ENCODE peak calls at places on chromosomes 7 and 10, in four cellular contexts. C is IMR-90, Z is Peyer's patch, M is B cell. P is an unnamed sample.

GRCh38 chr10:90674927-90675326 is 182.9 kb downstream of the HTR7 start:
- DNase-seq in M (no peak), C (peak), Z (no peak), P (no peak)

GRCh38 chr7:104960741-104961479 is 53.1 kb upstream of the KMT2E start:
- DNase-seq in Z (no peak), C (no peak), M (no peak), P (no peak)

GRCh38 chr10:71203124-71203523 is 9.2 kb upstream of the UNC5B start:
- DNase-seq in C (no peak), M (no peak), Z (no peak), P (no peak)

GRCh38 chr10:97042081-97042480 is 143.7 kb downstream of the SLIT1 start:
- DNase-seq in Z (no peak), M (no peak), C (no peak), P (no peak)

GRCh38 chr10:60977161-60978128 is 33.5 kb upstream of the RHOBTB1 start:
- DNase-seq in Z (no peak), M (no peak), C (no peak), P (no peak)

GRCh38 chr7:45153238-45153637 is 4.4 kb upstream of the RAMP3 start:
- DNase-seq in C (peak), Z (no peak), M (no peak), P (no peak)

GRCh38 chr7:131948434-131949053 is 392.1 kb upstream of the PODXL start:
- DNase-seq in C (no peak), M (no peak), Z (peak), P (no peak)

GRCh38 chr7:19773361-19773760 is at the start of gene TMEM196:
- DNase-seq in C (no peak), M (no peak), Z (no peak), P (peak)

GRCh38 chr10:131708225-131708624 is 192.6 kb upstream of the PPP2R2D start:
- DNase-seq in Z (peak), C (no peak), M (no peak), P (no peak)

GRCh38 chr7:46440186-46440585 is 519.1 kb upstream of the IGFBP3 start:
- DNase-seq in C (no peak), M (no peak), Z (no peak), P (no peak)

GRCh38 chr7:86947956-86948355 is 111.5 kb downstream of the ELAPOR2 start:
- DNase-seq in C (no peak), M (no peak), Z (no peak), P (no peak)

GRCh38 chr7:151058766-151059361 is 525 bp upstream of the SLC4A2 start:
- DNase-seq in C (no peak), Z (no peak), M (no peak), P (peak)

GRCh38 chr7:151060416-151061234 is 1.2 kb downstream of the SLC4A2 start:
- DNase-seq in Z (no peak), M (no peak), C (no peak), P (peak)

GRCh38 chr7:151061241-151062110 is 2.1 kb downstream of the SLC4A2 start:
- DNase-seq in Z (no peak), M (no peak), C (no peak), P (no peak)

GRCh38 chr7:151059362-151060112 is at the start of gene SLC4A2:
- DNase-seq in Z (peak), C (peak), M (peak), P (peak)

GRCh38 chr7:151060113-151060415 is 675 bp downstream of the SLC4A2 start:
- DNase-seq in Z (no peak), M (no peak), C (no peak), P (no peak)
- TF ChIP-seq CTCF in Z (no peak), M (peak), C (no peak), P (no peak)

DNA sequence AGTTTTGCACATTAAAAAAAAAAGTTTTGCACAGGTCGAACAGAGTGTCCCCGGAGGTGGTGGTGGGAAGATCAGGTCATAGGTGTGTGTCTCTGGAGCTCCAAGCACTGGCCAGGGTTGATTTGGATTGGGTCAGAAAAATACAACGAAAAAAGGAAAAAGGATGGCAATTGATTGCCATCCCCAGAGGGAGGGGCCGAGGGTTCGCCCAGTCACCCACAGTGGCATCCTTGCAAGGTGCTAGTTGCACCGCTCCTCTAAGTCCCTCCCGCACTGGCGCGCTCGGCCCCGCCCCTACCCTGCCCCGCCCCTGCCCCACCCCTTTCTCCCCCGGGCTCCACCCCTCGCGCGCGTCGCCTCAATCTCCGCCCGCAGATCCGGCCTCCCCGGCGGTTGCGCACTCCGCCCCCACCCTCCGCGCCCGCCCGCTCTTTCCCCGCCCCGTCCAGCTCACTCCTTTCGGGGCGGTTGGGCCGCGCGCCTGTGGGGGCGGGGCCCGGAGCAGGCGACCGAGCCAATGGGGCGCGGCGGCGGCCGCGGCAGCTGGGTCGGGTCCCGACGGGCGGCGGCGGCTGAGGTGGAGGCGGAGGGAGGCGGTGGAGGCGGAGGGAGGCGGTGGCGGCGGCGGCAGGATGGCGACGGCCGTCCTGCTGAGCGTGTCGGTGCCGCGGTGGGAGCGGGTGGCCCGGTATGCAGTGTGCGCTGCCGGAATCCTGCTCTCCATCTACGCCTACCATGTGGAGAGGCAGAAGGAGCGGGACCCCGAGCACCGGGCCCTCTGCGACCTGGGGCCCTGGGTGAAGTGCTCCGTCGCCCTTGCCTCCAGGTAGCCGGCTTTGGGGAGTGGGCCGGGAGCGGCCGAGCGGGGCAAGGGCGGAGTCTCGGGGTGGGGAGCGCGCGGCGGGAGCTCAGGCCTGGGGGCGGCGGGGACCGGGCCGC is 31.5 kb upstream of the ERV3-1 start:
- DNase-seq in Z (peak), C (peak), M (peak), P (peak)
- TF ChIP-seq CTCF in Z (no peak), C (no peak), M (no peak), P (no peak)

GRCh38 chr10:128087884-128088695 is 38.1 kb downstream of the MKI67 start:
- DNase-seq in M (no peak), Z (no peak), C (no peak), P (no peak)
- TF ChIP-seq CTCF in M (no peak), Z (no peak), C (no peak), P (peak)

DNA sequence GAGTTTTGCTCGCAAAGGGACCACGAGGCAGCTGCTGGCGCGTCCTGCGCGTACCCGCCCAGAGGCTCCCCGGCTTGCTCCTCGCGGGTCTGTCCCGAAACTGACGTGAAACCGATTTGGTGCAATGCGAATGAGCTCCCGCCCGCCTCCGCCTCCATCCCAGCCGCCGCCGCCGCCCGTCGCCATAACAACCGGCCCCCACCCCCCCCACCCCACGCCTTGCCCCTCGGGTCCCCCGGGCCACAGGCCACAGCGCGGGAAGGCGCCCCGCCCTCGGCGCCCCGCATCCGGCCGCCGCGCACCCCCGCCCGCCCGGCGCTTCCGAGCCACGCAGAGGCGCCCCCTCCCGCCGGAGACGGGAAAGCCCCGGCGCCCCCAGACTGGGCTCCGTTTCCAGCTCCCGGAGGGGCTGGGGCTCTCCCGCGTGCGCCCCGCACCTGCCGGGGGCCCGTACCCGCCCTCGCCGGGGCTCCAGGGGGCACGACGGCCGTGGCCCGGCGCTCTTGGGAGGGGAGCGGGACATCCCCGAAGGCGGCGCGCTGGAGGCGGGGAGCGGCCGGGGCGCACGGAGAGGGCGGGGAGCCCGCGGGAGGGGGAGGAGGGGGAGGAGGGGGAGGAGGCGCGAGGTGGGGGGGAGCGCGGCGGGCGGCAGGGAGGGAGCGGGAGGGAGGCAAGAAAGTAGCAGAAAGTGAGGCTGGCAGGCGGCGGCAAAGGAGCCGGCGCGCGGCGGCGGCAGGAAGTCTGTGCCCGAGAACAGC is at the start of gene CAMK1D:
- DNase-seq in Z (peak), M (peak), C (peak), P (peak)
- TF ChIP-seq CTCF in Z (peak), M (peak), C (peak), P (no peak)